ENCODE peak calls at places on chromosomes 12 and 14, in seven cellular contexts. One of them, this sample, is unnamed.

GRCh38 chr14:38128640-38129039 is 79.1 kb upstream of the SSTR1 start:
- DNase-seq in heart right ventricle: no peak
- DNase-seq in SK-N-SH: no peak
- DNase-seq in A549: no peak
- DNase-seq in neural progenitor cell: no peak
- DNase-seq in PC-9: no peak
- DNase-seq in keratinocyte: no peak
- DNase-seq in this sample: no peak

GRCh38 chr12:121753844-121754264 is 39.6 kb downstream of the RHOF start:
- DNase-seq in heart right ventricle: peak
- DNase-seq in SK-N-SH: no peak
- DNase-seq in A549: no peak
- DNase-seq in neural progenitor cell: no peak
- DNase-seq in PC-9: no peak
- DNase-seq in keratinocyte: no peak
- DNase-seq in this sample: no peak

GRCh38 chr12:75560167-75560566 is 48.8 kb upstream of the KRR1 start:
- DNase-seq in heart right ventricle: no peak
- DNase-seq in SK-N-SH: peak
- DNase-seq in A549: peak
- DNase-seq in neural progenitor cell: no peak
- DNase-seq in PC-9: no peak
- DNase-seq in keratinocyte: no peak
- DNase-seq in this sample: no peak

GRCh38 chr12:5017638-5018348 is 25.9 kb upstream of the KCNA5 start:
- DNase-seq in heart right ventricle: no peak
- DNase-seq in SK-N-SH: no peak
- DNase-seq in A549: no peak
- DNase-seq in neural progenitor cell: no peak
- DNase-seq in PC-9: no peak
- DNase-seq in keratinocyte: no peak
- DNase-seq in this sample: no peak

GRCh38 chr12:75271576-75271975 is 58.5 kb downstream of the CAPS2 start:
- DNase-seq in heart right ventricle: no peak
- DNase-seq in SK-N-SH: no peak
- DNase-seq in A549: no peak
- DNase-seq in neural progenitor cell: no peak
- DNase-seq in PC-9: no peak
- DNase-seq in keratinocyte: no peak
- DNase-seq in this sample: no peak

GRCh38 chr14:49497725-49498348 is 88.3 kb downstream of the RPS29 start:
- DNase-seq in heart right ventricle: no peak
- DNase-seq in SK-N-SH: peak
- DNase-seq in A549: peak
- DNase-seq in neural progenitor cell: peak
- DNase-seq in PC-9: peak
- DNase-seq in keratinocyte: peak
- DNase-seq in this sample: peak

GRCh38 chr12:77003244-77003643 is 62.1 kb downstream of the E2F7 start:
- DNase-seq in heart right ventricle: no peak
- DNase-seq in SK-N-SH: no peak
- DNase-seq in A549: no peak
- DNase-seq in neural progenitor cell: no peak
- DNase-seq in PC-9: no peak
- DNase-seq in keratinocyte: no peak
- DNase-seq in this sample: no peak

GRCh38 chr12:49651855-49652254 is 28.5 kb downstream of the PRPF40B start:
- DNase-seq in heart right ventricle: no peak
- DNase-seq in SK-N-SH: no peak
- DNase-seq in A549: no peak
- DNase-seq in neural progenitor cell: peak
- DNase-seq in PC-9: no peak
- DNase-seq in keratinocyte: no peak
- DNase-seq in this sample: no peak

GRCh38 chr12:71721781-71722511 is 32.7 kb upstream of the RAB21 start:
- DNase-seq in heart right ventricle: no peak
- DNase-seq in SK-N-SH: no peak
- DNase-seq in A549: no peak
- DNase-seq in neural progenitor cell: no peak
- DNase-seq in PC-9: no peak
- DNase-seq in keratinocyte: no peak
- DNase-seq in this sample: no peak

GRCh38 chr14:81594012-81594411 is 60.4 kb upstream of the SEL1L start:
- DNase-seq in heart right ventricle: peak
- DNase-seq in SK-N-SH: no peak
- DNase-seq in A549: no peak
- DNase-seq in neural progenitor cell: peak
- DNase-seq in PC-9: no peak
- DNase-seq in keratinocyte: no peak
- DNase-seq in this sample: no peak

GRCh38 chr12:23049180-23049579 is 424.2 kb downstream of the ETNK1 start:
- DNase-seq in heart right ventricle: no peak
- DNase-seq in SK-N-SH: no peak
- DNase-seq in A549: peak
- DNase-seq in neural progenitor cell: no peak
- DNase-seq in PC-9: no peak
- DNase-seq in keratinocyte: no peak
- DNase-seq in this sample: no peak

GRCh38 chr14:95885866-95886265 is 9.2 kb downstream of the TUNAR start:
- DNase-seq in heart right ventricle: no peak
- DNase-seq in SK-N-SH: peak
- DNase-seq in A549: no peak
- DNase-seq in neural progenitor cell: no peak
- DNase-seq in PC-9: no peak
- DNase-seq in keratinocyte: no peak
- DNase-seq in this sample: no peak

GRCh38 chr14:44846232-44846824 is 115.4 kb downstream of the KLHL28 start:
- DNase-seq in heart right ventricle: no peak
- DNase-seq in SK-N-SH: peak
- DNase-seq in A549: peak
- DNase-seq in neural progenitor cell: peak
- DNase-seq in PC-9: no peak
- DNase-seq in keratinocyte: no peak
- DNase-seq in this sample: peak

GRCh38 chr14:49770212-49770817 is 2.4 kb downstream of the KLHDC2 start:
- DNase-seq in heart right ventricle: no peak
- DNase-seq in SK-N-SH: no peak
- DNase-seq in A549: peak
- DNase-seq in neural progenitor cell: no peak
- DNase-seq in PC-9: peak
- DNase-seq in keratinocyte: no peak
- DNase-seq in this sample: no peak

GRCh38 chr14:32166029-32166428 is 35.8 kb upstream of the RNU6-7 start:
- DNase-seq in heart right ventricle: no peak
- DNase-seq in SK-N-SH: no peak
- DNase-seq in A549: no peak
- DNase-seq in neural progenitor cell: no peak
- DNase-seq in PC-9: no peak
- DNase-seq in keratinocyte: no peak
- DNase-seq in this sample: no peak

GRCh38 chr12:105363890-105364289 is 33.4 kb downstream of the C12orf75 start:
- DNase-seq in heart right ventricle: no peak
- DNase-seq in SK-N-SH: no peak
- DNase-seq in A549: no peak
- DNase-seq in neural progenitor cell: no peak
- DNase-seq in PC-9: no peak
- DNase-seq in keratinocyte: no peak
- DNase-seq in this sample: no peak

GRCh38 chr12:20220339-20220738 is 148.0 kb upstream of the PDE3A start:
- DNase-seq in heart right ventricle: no peak
- DNase-seq in SK-N-SH: no peak
- DNase-seq in A549: peak
- DNase-seq in neural progenitor cell: peak
- DNase-seq in PC-9: no peak
- DNase-seq in keratinocyte: no peak
- DNase-seq in this sample: no peak
- TF ChIP-seq CTCF in heart right ventricle: no peak
- TF ChIP-seq CTCF in SK-N-SH: peak
- TF ChIP-seq CTCF in A549: no peak
- TF ChIP-seq CTCF in neural progenitor cell: peak
- TF ChIP-seq CTCF in PC-9: peak
- TF ChIP-seq CTCF in keratinocyte: peak
- TF ChIP-seq CTCF in this sample: peak

DNA sequence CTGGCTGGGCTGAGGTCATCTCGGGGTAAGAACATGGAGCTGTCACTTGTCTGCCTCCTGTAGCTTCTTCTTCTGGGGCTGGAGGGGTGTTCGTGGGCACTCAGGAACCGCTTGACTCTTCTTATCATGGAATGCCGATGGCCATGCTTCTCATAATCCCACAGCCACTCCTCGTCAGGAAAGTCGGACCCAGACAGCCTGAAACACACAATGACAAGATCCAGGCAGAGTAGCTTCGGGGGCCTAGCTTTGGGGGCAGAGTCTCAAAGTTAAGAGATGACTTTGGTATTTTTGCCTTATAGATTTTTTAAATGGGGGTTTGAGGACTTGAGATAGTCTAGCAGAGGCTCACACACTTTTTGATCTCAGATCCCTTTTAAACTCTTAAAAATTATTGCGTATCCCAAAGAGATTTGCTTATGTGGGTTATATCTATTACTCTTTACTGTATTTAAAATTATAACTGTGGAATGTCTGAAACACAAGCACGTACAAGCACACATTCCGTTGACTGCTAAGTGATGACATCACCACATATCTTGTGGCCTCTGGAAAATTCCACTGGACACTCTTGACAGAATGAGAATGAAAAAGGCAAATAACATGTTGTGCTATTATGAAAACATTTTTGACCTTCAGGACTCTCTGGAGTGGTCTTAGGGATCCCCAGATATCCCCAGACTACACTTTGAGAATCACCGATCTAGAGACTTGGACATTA is 43.3 kb downstream of the BEST3 start:
- DNase-seq in heart right ventricle: no peak
- DNase-seq in SK-N-SH: no peak
- DNase-seq in A549: peak
- DNase-seq in neural progenitor cell: no peak
- DNase-seq in PC-9: no peak
- DNase-seq in keratinocyte: no peak
- DNase-seq in this sample: peak
- H3K27ac ChIP-seq in heart right ventricle: no peak
- H3K27ac ChIP-seq in SK-N-SH: peak
- H3K27ac ChIP-seq in A549: peak
- H3K27ac ChIP-seq in neural progenitor cell: no peak
- H3K27ac ChIP-seq in PC-9: no peak
- H3K27ac ChIP-seq in keratinocyte: peak
- H3K27ac ChIP-seq in this sample: peak

DNA sequence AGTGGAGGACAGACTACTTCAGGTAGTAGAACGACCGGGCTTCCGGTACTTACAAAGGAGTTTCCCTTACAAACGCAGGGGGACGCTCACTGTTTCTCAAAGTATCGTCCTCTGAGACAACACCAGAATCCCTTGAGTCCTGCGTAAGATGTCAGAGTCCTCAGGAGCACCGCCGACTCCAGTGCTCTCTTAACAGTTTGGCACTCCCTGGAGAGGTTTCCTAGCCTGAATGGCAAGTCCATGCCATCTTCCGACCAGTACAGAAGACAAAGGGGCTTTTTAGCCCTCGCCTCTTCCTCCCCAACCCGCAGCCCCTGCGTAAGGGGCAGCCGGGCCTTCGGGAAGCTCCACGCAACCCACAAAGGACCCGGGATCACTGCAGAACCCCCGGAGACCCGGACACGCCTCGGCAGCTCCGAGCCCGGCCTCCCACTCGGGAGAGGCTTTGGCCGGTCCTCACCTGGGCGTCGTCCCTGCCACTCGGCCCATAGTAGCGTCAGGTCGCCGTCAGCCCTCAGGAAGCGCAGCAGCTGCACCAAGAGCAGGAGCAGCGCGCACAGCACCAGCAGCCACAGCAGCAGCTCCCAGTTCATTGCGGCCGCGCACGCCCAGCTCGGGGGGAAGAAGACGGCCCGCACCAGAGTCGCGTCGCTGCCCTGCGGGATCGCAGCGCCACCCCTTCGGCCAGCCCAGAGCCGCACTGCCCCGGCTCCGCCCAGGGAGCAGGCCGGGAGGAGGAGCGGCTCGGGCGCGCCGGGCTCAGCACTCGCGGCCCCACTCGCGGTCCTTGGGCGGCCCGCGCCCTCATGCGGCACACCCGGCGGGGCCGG is at the start of gene DHRS7:
- DNase-seq in heart right ventricle: peak
- DNase-seq in SK-N-SH: peak
- DNase-seq in A549: peak
- DNase-seq in neural progenitor cell: peak
- DNase-seq in PC-9: peak
- DNase-seq in keratinocyte: no peak
- DNase-seq in this sample: peak
- TF ChIP-seq CTCF in heart right ventricle: peak
- TF ChIP-seq CTCF in SK-N-SH: peak
- TF ChIP-seq CTCF in A549: peak
- TF ChIP-seq CTCF in neural progenitor cell: peak
- TF ChIP-seq CTCF in PC-9: no peak
- TF ChIP-seq CTCF in keratinocyte: peak
- TF ChIP-seq CTCF in this sample: peak

GRCh38 chr14:75542585-75543091 is 20.4 kb downstream of the BATF start:
- DNase-seq in heart right ventricle: peak
- DNase-seq in SK-N-SH: no peak
- DNase-seq in A549: no peak
- DNase-seq in neural progenitor cell: no peak
- DNase-seq in PC-9: peak
- DNase-seq in keratinocyte: no peak
- DNase-seq in this sample: no peak
- H3K27ac ChIP-seq in heart right ventricle: no peak
- H3K27ac ChIP-seq in SK-N-SH: no peak
- H3K27ac ChIP-seq in A549: peak
- H3K27ac ChIP-seq in neural progenitor cell: no peak
- H3K27ac ChIP-seq in PC-9: peak
- H3K27ac ChIP-seq in keratinocyte: no peak
- H3K27ac ChIP-seq in this sample: no peak

This sample was measured in AG04450.